ENCODE peak calls at places on chromosomes 5 and 9, in six cellular contexts. L is HepG2, X is SK-N-SH, G is HCT116, Y is GM12878, U is K562. D is an unnamed sample.

GRCh38 chr9:78519786-78520185 is 222.9 kb downstream of the PSAT1 start:
- DNase-seq in G (no peak), Y (no peak), X (no peak), L (no peak), U (no peak), D (peak)

GRCh38 chr9:14271078-14271673 is 42.8 kb downstream of the NFIB start:
- DNase-seq in L (peak), X (peak), U (peak), Y (no peak), G (no peak), D (no peak)

GRCh38 chr9:113650207-113651131 is 186.9 kb downstream of the RGS3 start:
- DNase-seq in X (no peak), G (no peak), U (no peak), L (peak), Y (no peak), D (peak)

GRCh38 chr5:153629027-153629426 is 138.6 kb downstream of the GRIA1 start:
- DNase-seq in U (no peak), L (no peak), G (peak), X (peak), Y (no peak), D (no peak)

GRCh38 chr9:35306281-35306680 is 144.5 kb downstream of the UNC13B start:
- DNase-seq in U (no peak), L (no peak), G (no peak), X (no peak), Y (no peak), D (no peak)

GRCh38 chr9:127904888-127905728 is 5.7 kb upstream of the ST6GALNAC6 start:
- DNase-seq in X (no peak), G (no peak), Y (no peak), L (no peak), U (no peak), D (no peak)

GRCh38 chr9:95815153-95815552 is 60.3 kb upstream of the ERCC6L2 start:
- DNase-seq in U (peak), Y (no peak), L (no peak), G (no peak), X (no peak), D (no peak)

GRCh38 chr5:72106922-72107873 is at the start of gene MAP1B:
- DNase-seq in U (peak), Y (no peak), L (peak), G (no peak), X (peak), D (no peak)

GRCh38 chr5:73365301-73365853 is 83.2 kb downstream of the FOXD1 start:
- DNase-seq in L (no peak), Y (no peak), X (no peak), U (no peak), G (peak), D (no peak)

GRCh38 chr9:124799274-124800006 is 22.5 kb downstream of the OLFML2A start:
- DNase-seq in X (no peak), Y (no peak), U (no peak), L (no peak), G (no peak), D (no peak)

GRCh38 chr9:37669232-37669631 is 18.5 kb downstream of the FRMPD1 start:
- DNase-seq in G (no peak), Y (no peak), L (no peak), U (no peak), X (no peak), D (no peak)

GRCh38 chr9:37902804-37903580 is 935 bp downstream of the SLC25A51 start:
- DNase-seq in L (peak), Y (no peak), G (no peak), X (no peak), U (peak), D (no peak)

GRCh38 chr9:128142061-128142460 is 7.2 kb upstream of the LCN2 start:
- DNase-seq in X (no peak), G (no peak), Y (no peak), U (no peak), L (no peak), D (no peak)

GRCh38 chr5:32583582-32584232 is 1.6 kb upstream of the SUB1 start:
- DNase-seq in L (no peak), G (no peak), U (no peak), X (no peak), Y (peak), D (no peak)

GRCh38 chr9:21465859-21466518 is 16.1 kb downstream of the IFNE start:
- DNase-seq in Y (no peak), U (no peak), X (peak), L (peak), G (peak), D (peak)

GRCh38 chr5:56898213-56898612 is 11.2 kb upstream of the SETD9 start:
- DNase-seq in Y (no peak), X (no peak), U (no peak), L (no peak), G (no peak), D (no peak)

GRCh38 chr5:53749611-53750010 is 189.2 kb downstream of the NDUFS4 start:
- DNase-seq in Y (no peak), X (no peak), L (no peak), G (no peak), U (no peak), D (no peak)

GRCh38 chr9:93675336-93676150 is 99.2 kb downstream of the PHF2 start:
- DNase-seq in G (no peak), Y (no peak), U (no peak), L (no peak), X (peak), D (no peak)

GRCh38 chr5:171310334-171310815 is 1.3 kb downstream of the TLX3 start:
- DNase-seq in X (no peak), L (no peak), U (no peak), G (no peak), Y (no peak), D (no peak)

GRCh38 chr5:61881821-61882220 is 424.2 kb upstream of the KIF2A start:
- DNase-seq in L (no peak), X (no peak), Y (no peak), U (no peak), G (no peak), D (no peak)

GRCh38 chr5:33854733-33855151 is 37.0 kb downstream of the ADAMTS12 start:
- DNase-seq in G (no peak), X (no peak), U (no peak), Y (no peak), L (peak), D (no peak)

GRCh38 chr5:134920848-134921575 is 16.1 kb downstream of the PCBD2 start:
- DNase-seq in L (no peak), Y (no peak), X (no peak), U (no peak), G (no peak), D (no peak)

GRCh38 chr9:124429530-124429867 is 14.3 kb upstream of the PSMB7 start:
- DNase-seq in G (no peak), U (no peak), Y (no peak), L (no peak), X (no peak), D (no peak)

GRCh38 chr5:173825215-173825865 is 62.8 kb upstream of the CPEB4 start:
- DNase-seq in U (no peak), L (peak), Y (no peak), G (no peak), X (peak), D (peak)

GRCh38 chr5:125064610-125065009 is 318.2 kb upstream of the ZNF608 start:
- DNase-seq in X (peak), Y (no peak), U (no peak), L (no peak), G (no peak), D (no peak)

GRCh38 chr5:133727636-133728035 is 115.3 kb upstream of the FSTL4 start:
- DNase-seq in Y (no peak), U (no peak), G (no peak), X (no peak), L (no peak), D (no peak)

GRCh38 chr9:122336189-122336588 is 34.6 kb upstream of the PTGS1 start:
- DNase-seq in G (no peak), U (no peak), L (no peak), X (no peak), Y (no peak), D (no peak)

GRCh38 chr5:101679816-101680215 is 616.3 kb downstream of the SLCO4C1 start:
- DNase-seq in L (no peak), Y (no peak), G (no peak), U (no peak), X (no peak), D (peak)

GRCh38 chr5:42889311-42889933 is 77.7 kb upstream of the SELENOP start:
- DNase-seq in G (peak), Y (no peak), U (peak), X (peak), L (peak), D (peak)

GRCh38 chr9:121849554-121849953 is 198.1 kb downstream of the DAB2IP start:
- DNase-seq in X (no peak), G (no peak), U (no peak), L (no peak), Y (no peak), D (no peak)

GRCh38 chr5:140595538-140595937 is 30.9 kb downstream of the SLC35A4 start:
- DNase-seq in L (peak), X (no peak), Y (no peak), U (no peak), G (no peak), D (no peak)

GRCh38 chr5:140594169-140594568 is 29.5 kb downstream of the SLC35A4 start:
- DNase-seq in L (no peak), Y (no peak), X (no peak), G (no peak), U (no peak), D (no peak)

GRCh38 chr5:140588311-140589070 is 23.9 kb downstream of the SLC35A4 start:
- DNase-seq in Y (no peak), G (no peak), L (no peak), U (no peak), X (no peak), D (no peak)

GRCh38 chr5:140590861-140591260 is 26.2 kb downstream of the SLC35A4 start:
- DNase-seq in X (no peak), L (no peak), G (no peak), Y (no peak), U (no peak), D (no peak)

DNA sequence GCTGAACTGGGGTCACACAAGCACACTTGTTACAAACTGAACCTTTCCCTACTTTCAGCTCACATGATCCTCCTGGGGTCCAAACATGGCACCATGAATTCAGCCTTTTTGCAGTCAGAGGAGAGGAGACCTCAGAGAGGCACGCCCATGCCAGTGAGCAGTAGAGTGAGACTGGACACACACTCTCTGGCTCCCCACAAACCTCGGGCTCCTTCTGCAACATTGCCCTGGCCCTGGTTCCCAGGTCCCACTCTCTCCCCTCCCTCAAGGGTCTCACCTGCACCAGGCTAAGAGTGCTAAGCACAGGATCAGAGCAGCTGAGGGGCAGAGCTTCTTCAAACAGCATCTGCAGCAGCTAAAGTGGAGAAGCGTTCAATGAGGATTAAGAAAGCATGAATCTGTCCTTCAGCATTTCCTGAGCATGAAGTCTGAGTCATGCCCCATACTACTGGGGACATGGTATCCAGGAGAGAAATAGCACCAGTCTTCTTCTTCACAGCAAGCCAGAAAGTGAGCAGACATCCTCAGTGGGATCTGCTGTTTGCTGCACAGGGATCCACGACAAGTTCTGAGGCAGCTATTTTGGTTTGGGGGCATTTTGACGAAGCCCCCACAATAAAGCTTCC is 27.2 kb downstream of the SLC35A4 start:
- DNase-seq in Y (no peak), U (no peak), X (no peak), G (no peak), L (no peak), D (no peak)
- TF ChIP-seq JUND in Y (no peak), U (no peak), X (no peak), G (no peak), L (no peak), D (no peak)

GRCh38 chr5:160039810-160040470 is 31.0 kb downstream of the TTC1 start:
- DNase-seq in U (no peak), X (no peak), L (peak), G (no peak), Y (no peak), D (no peak)
- TF ChIP-seq JUND in U (peak), X (no peak), L (no peak), G (no peak), Y (no peak), D (peak)

GRCh38 chr9:18137815-18138214 is 336.1 kb upstream of the ADAMTSL1 start:
- DNase-seq in Y (no peak), L (no peak), G (no peak), U (no peak), X (no peak), D (no peak)

GRCh38 chr9:18141681-18142080 is 332.3 kb upstream of the ADAMTSL1 start:
- DNase-seq in L (no peak), Y (no peak), X (no peak), U (no peak), G (no peak), D (no peak)

GRCh38 chr9:18142964-18143363 is 331.0 kb upstream of the ADAMTSL1 start:
- DNase-seq in U (no peak), Y (no peak), L (no peak), G (no peak), X (no peak), D (no peak)

GRCh38 chr9:18138676-18139075 is 335.3 kb upstream of the ADAMTSL1 start:
- DNase-seq in G (no peak), L (no peak), Y (no peak), U (no peak), X (no peak), D (no peak)
- TF ChIP-seq JUND in G (no peak), L (no peak), Y (no peak), U (no peak), X (no peak), D (no peak)

DNA sequence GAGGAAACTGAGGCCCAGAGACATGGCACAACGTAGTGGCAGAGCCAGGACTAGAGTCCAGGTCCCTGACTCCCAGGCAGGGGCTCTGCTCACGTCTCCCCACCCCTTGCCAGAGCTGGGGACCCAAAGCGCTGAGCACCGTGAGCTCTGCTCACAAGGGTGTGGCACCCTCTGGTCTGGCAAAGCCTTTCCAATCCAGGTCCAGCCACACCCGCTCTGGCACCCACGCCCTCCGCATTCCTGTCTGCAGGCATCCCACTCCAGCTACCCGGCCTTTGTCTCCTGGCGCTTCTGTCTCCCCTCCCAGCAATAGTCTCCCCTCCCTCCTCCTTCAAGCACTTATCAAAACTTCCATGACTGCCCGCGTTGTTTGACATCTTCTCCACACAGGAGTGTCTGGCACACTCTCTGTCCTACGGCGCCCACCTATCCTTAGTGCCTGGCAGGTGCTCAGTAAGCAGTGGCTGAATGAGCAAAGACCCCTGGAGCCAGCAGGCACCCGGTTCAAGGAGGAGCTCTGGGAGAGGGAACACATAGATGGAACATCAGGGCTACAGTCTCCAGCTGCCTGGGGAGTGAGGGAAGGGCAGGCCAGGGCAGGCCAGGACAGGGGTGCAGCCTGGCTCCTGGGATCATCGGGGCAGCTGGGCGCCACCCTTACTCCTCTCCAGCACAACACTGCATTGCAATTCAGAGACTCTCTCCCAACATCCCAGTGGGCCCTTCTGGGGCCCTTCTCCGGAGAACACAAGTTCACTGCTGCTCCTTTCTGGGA is 12.0 kb downstream of the HIGD2A start:
- DNase-seq in U (no peak), X (no peak), Y (no peak), G (no peak), L (no peak), D (no peak)
- TF ChIP-seq JUND in U (no peak), X (no peak), Y (no peak), G (no peak), L (no peak), D (no peak)

GRCh38 chr5:1005362-1005851 is 3.2 kb upstream of the NKD2 start:
- DNase-seq in G (no peak), X (no peak), L (no peak), Y (no peak), U (no peak), D (no peak)
- TF ChIP-seq JUND in G (no peak), X (no peak), L (no peak), Y (no peak), U (no peak), D (no peak)

DNA sequence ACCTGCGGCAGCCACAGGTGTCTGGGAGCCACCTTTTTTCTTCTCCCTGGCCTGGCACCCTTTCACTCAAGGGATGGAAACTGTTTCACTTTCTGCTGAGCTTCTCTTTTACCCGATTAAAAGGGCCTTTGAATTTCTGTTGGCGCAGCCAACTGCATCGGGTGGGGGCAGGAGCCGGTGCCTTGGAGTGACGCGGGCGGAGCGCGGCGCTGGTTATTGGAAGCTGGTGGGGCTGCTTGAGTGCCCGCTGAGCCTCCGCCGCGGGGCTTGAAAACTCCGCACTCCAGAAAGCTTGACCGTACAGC is 52.0 kb upstream of the TJP2 start:
- DNase-seq in L (peak), X (peak), U (no peak), G (no peak), Y (no peak), D (peak)
- TF ChIP-seq JUND in L (no peak), X (no peak), U (no peak), G (no peak), Y (no peak), D (no peak)

DNA sequence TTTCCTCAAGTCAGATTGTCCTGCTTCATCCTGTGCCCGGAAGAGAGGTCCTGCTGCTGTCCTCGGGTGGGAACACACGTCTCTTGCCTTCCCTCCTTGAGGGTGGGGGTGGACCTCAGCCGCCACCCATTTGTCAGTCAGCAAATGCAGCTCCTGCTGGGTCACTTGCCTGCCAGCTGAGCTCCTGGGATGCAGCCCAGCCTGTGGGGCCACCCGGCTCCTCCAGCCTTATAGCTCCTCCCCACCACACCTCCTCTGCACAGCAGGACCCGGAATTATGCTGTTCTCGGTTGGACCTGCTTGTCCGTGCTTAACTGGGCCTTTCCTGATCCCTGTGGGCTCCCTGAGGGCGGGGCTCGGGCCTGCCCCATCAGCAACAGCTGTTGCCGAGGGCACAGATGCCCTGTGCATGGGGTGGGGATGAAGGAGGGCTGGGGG is 52.7 kb downstream of the RXRA start:
- DNase-seq in Y (no peak), G (peak), X (peak), U (peak), L (no peak), D (peak)
- TF ChIP-seq JUND in Y (no peak), G (no peak), X (no peak), U (no peak), L (no peak), D (no peak)

GRCh38 chr5:14101922-14102321 is 41.2 kb upstream of the TRIO start:
- DNase-seq in Y (no peak), X (no peak), L (no peak), U (no peak), G (no peak), D (no peak)
- TF ChIP-seq JUND in Y (no peak), X (no peak), L (no peak), U (no peak), G (no peak), D (no peak)

GRCh38 chr5:83924171-83924570 is 203.5 kb upstream of the HAPLN1 start:
- DNase-seq in G (no peak), Y (no peak), X (no peak), U (no peak), L (no peak), D (no peak)
- TF ChIP-seq JUND in G (no peak), Y (no peak), X (peak), U (no peak), L (no peak), D (no peak)